ENCODE peak calls at places on chromosomes 4 and X, in five cellular contexts. One of them, this sample, is unnamed.

GRCh38 chr4:81173213-81173612 is 41.8 kb downstream of the PRKG2 start:
- DNase-seq in bronchial epithelial cell: peak; percentile 50
- DNase-seq in MCF 10A: peak; percentile 39
- DNase-seq in hepatocyte: no peak
- DNase-seq in spleen: no peak
- DNase-seq in this sample: no peak

GRCh38 chr4:87901426-87901825 is 68.7 kb downstream of the MEPE start:
- DNase-seq in bronchial epithelial cell: no peak
- DNase-seq in MCF 10A: no peak
- DNase-seq in spleen: no peak
- DNase-seq in hepatocyte: peak; percentile 38
- DNase-seq in this sample: no peak

GRCh38 chrX:14875624-14876023 is 2.4 kb downstream of the MOSPD2 start:
- DNase-seq in MCF 10A: no peak
- DNase-seq in hepatocyte: no peak
- DNase-seq in spleen: no peak
- DNase-seq in bronchial epithelial cell: no peak
- DNase-seq in this sample: no peak

GRCh38 chr4:98658287-98659105 is at the start of gene TSPAN5:
- DNase-seq in hepatocyte: peak; percentile 93
- DNase-seq in spleen: peak; percentile 96
- DNase-seq in MCF 10A: peak; percentile 74
- DNase-seq in bronchial epithelial cell: peak; percentile 40
- DNase-seq in this sample: peak; percentile 74

GRCh38 chr4:113701156-113701555 is 60.4 kb downstream of the CAMK2D start:
- DNase-seq in spleen: no peak
- DNase-seq in bronchial epithelial cell: no peak
- DNase-seq in MCF 10A: no peak
- DNase-seq in hepatocyte: no peak
- DNase-seq in this sample: no peak

GRCh38 chr4:88659061-88659889 is 38.4 kb downstream of the NAP1L5 start:
- DNase-seq in MCF 10A: peak; percentile 79
- DNase-seq in hepatocyte: peak; percentile 79
- DNase-seq in spleen: no peak
- DNase-seq in bronchial epithelial cell: peak; percentile 78
- DNase-seq in this sample: peak; percentile 46

GRCh38 chrX:151398346-151398745 is 1.3 kb downstream of the VMA21 start:
- DNase-seq in spleen: no peak
- DNase-seq in bronchial epithelial cell: no peak
- DNase-seq in hepatocyte: no peak
- DNase-seq in MCF 10A: no peak
- DNase-seq in this sample: no peak

GRCh38 chrX:119155416-119156035 is 27.9 kb upstream of the KIAA1210 start:
- DNase-seq in bronchial epithelial cell: peak; percentile 67
- DNase-seq in spleen: no peak
- DNase-seq in MCF 10A: peak; percentile 69
- DNase-seq in hepatocyte: peak; percentile 39
- DNase-seq in this sample: no peak

GRCh38 chrX:1606476-1606875 is 8.4 kb upstream of the ASMT start:
- DNase-seq in hepatocyte: no peak
- DNase-seq in bronchial epithelial cell: no peak
- DNase-seq in spleen: no peak
- DNase-seq in MCF 10A: no peak
- DNase-seq in this sample: no peak

GRCh38 chrX:145405012-145405411 is 157.7 kb downstream of the SPANXN1 start:
- DNase-seq in hepatocyte: peak; percentile 50
- DNase-seq in bronchial epithelial cell: peak; percentile 27
- DNase-seq in MCF 10A: peak; percentile 70
- DNase-seq in spleen: no peak
- DNase-seq in this sample: peak; percentile 21

GRCh38 chr4:99679204-99679603 is 21.6 kb upstream of the C4orf54 start:
- DNase-seq in bronchial epithelial cell: peak; percentile 7
- DNase-seq in spleen: no peak
- DNase-seq in MCF 10A: peak; percentile 39
- DNase-seq in hepatocyte: peak; percentile 12
- DNase-seq in this sample: peak; percentile 12

GRCh38 chr4:112403072-112403945 is 106.1 kb downstream of the ALPK1 start:
- DNase-seq in bronchial epithelial cell: no peak
- DNase-seq in spleen: no peak
- DNase-seq in hepatocyte: peak; percentile 7
- DNase-seq in MCF 10A: no peak
- DNase-seq in this sample: no peak

GRCh38 chrX:68708503-68709290 is 61.2 kb downstream of the STARD8 start:
- DNase-seq in spleen: peak; percentile 51
- DNase-seq in hepatocyte: no peak
- DNase-seq in bronchial epithelial cell: no peak
- DNase-seq in MCF 10A: no peak
- DNase-seq in this sample: no peak

GRCh38 chrX:141989134-141989533 is 85.4 kb downstream of the MAGEC1 start:
- DNase-seq in MCF 10A: peak; percentile 1
- DNase-seq in bronchial epithelial cell: no peak
- DNase-seq in spleen: no peak
- DNase-seq in hepatocyte: no peak
- DNase-seq in this sample: no peak

GRCh38 chr4:107094332-107094731 is 58.2 kb upstream of the DKK2 start:
- DNase-seq in hepatocyte: peak; percentile 10
- DNase-seq in spleen: peak; percentile 15
- DNase-seq in bronchial epithelial cell: peak; percentile 57
- DNase-seq in MCF 10A: peak; percentile 45
- DNase-seq in this sample: no peak

GRCh38 chr4:3285558-3286334 is 7.1 kb upstream of the RGS12 start:
- DNase-seq in MCF 10A: peak; percentile 74
- DNase-seq in spleen: peak; percentile 85
- DNase-seq in hepatocyte: no peak
- DNase-seq in bronchial epithelial cell: no peak
- DNase-seq in this sample: peak; percentile 7

GRCh38 chr4:103292959-103293358 is 94.8 kb upstream of the CENPE start:
- DNase-seq in bronchial epithelial cell: peak; percentile 63
- DNase-seq in hepatocyte: no peak
- DNase-seq in spleen: no peak
- DNase-seq in MCF 10A: no peak
- DNase-seq in this sample: no peak

GRCh38 chr4:129355031-129355430 is 259.1 kb downstream of the C4orf33 start:
- DNase-seq in spleen: no peak
- DNase-seq in bronchial epithelial cell: no peak
- DNase-seq in hepatocyte: no peak
- DNase-seq in MCF 10A: no peak
- DNase-seq in this sample: no peak

GRCh38 chr4:121108557-121108956 is 36.2 kb upstream of the NDNF start:
- DNase-seq in spleen: no peak
- DNase-seq in hepatocyte: no peak
- DNase-seq in bronchial epithelial cell: no peak
- DNase-seq in MCF 10A: no peak
- DNase-seq in this sample: no peak

GRCh38 chrX:39818071-39818470 is 279.7 kb downstream of the BCOR start:
- DNase-seq in bronchial epithelial cell: no peak
- DNase-seq in spleen: peak; percentile 34
- DNase-seq in hepatocyte: peak; percentile 45
- DNase-seq in MCF 10A: no peak
- DNase-seq in this sample: no peak

GRCh38 chr4:17168571-17168970 is 270.1 kb upstream of the LDB2 start:
- DNase-seq in spleen: no peak
- DNase-seq in MCF 10A: peak; percentile 78
- DNase-seq in hepatocyte: peak; percentile 28
- DNase-seq in bronchial epithelial cell: no peak
- DNase-seq in this sample: no peak

GRCh38 chrX:75303795-75304194 is 29.9 kb downstream of the UPRT start:
- DNase-seq in bronchial epithelial cell: no peak
- DNase-seq in spleen: no peak
- DNase-seq in hepatocyte: no peak
- DNase-seq in MCF 10A: no peak
- DNase-seq in this sample: no peak

GRCh38 chr4:99591757-99592156 is 17.1 kb downstream of the MTTP start:
- DNase-seq in hepatocyte: no peak
- DNase-seq in bronchial epithelial cell: peak; percentile 82
- DNase-seq in MCF 10A: no peak
- DNase-seq in spleen: no peak
- DNase-seq in this sample: no peak

GRCh38 chr4:41644288-41644914 is 104.1 kb downstream of the PHOX2B start:
- DNase-seq in MCF 10A: no peak
- DNase-seq in bronchial epithelial cell: peak; percentile 26
- DNase-seq in spleen: no peak
- DNase-seq in hepatocyte: peak; percentile 84
- DNase-seq in this sample: peak; percentile 65

DNA sequence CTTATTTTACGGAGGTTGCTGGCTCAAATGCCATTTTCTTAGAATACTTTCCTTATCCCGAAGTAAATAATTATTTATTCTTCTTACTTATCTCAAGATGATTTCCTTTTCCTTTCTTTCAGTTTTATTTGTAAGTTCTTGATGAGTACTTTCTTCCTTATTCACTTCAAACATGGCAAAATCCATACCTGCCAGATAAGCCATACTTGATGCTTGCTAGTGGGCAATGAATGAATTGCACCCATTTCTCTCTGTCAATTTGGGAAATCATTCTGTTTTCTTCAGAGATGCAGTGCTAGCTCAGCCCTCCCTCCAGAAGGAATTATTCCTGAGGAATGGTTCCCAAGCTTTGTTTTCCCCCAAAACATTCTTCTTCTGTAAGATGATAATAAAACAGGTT is 598.3 kb downstream of the SPRY1 start:
- DNase-seq in spleen: no peak
- DNase-seq in bronchial epithelial cell: no peak
- DNase-seq in hepatocyte: no peak
- DNase-seq in MCF 10A: peak; percentile 13
- DNase-seq in this sample: no peak
- TF ChIP-seq CTCF in spleen: peak; percentile 12
- TF ChIP-seq CTCF in bronchial epithelial cell: peak; percentile 10
- TF ChIP-seq CTCF in hepatocyte: no peak
- TF ChIP-seq CTCF in MCF 10A: no peak
- TF ChIP-seq CTCF in this sample: no peak

DNA sequence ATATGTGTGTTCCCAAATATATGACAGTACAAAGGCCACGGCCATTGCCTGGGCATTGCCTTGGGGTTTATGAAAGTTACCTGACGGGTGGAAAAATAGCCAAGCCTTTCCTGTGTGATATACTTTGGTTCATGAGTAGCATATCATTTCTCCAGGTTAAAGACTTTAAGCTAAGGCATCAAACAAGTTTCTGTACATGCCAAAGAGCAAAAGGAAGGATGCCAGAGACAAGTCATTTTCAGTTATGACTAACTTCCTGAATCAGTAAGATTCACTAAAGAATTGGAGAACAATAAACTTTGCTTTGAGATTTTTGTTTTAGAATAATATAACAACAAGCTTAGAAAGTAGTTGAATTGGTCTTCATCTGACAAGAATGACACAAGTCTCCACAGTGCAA is 9.7 kb upstream of the GUF1 start:
- DNase-seq in MCF 10A: no peak
- DNase-seq in bronchial epithelial cell: peak; percentile 8
- DNase-seq in hepatocyte: no peak
- DNase-seq in spleen: no peak
- DNase-seq in this sample: no peak
- TF ChIP-seq CTCF in MCF 10A: no peak
- TF ChIP-seq CTCF in bronchial epithelial cell: no peak
- TF ChIP-seq CTCF in hepatocyte: no peak
- TF ChIP-seq CTCF in spleen: no peak
- TF ChIP-seq CTCF in this sample: no peak

GRCh38 chrX:136909119-136909705 is 28.7 kb upstream of the RBMX start:
- DNase-seq in bronchial epithelial cell: peak; percentile 49
- DNase-seq in hepatocyte: peak; percentile 85
- DNase-seq in MCF 10A: peak; percentile 82
- DNase-seq in spleen: peak; percentile 91
- DNase-seq in this sample: peak; percentile 79
- TF ChIP-seq CTCF in bronchial epithelial cell: no peak
- TF ChIP-seq CTCF in hepatocyte: no peak
- TF ChIP-seq CTCF in MCF 10A: no peak
- TF ChIP-seq CTCF in spleen: no peak
- TF ChIP-seq CTCF in this sample: no peak

GRCh38 chrX:57103489-57103888 is 17.9 kb downstream of the SPIN2B start:
- DNase-seq in hepatocyte: no peak
- DNase-seq in spleen: no peak
- DNase-seq in bronchial epithelial cell: no peak
- DNase-seq in MCF 10A: no peak
- DNase-seq in this sample: no peak

GRCh38 chrX:57104406-57104805 is 16.9 kb downstream of the SPIN2B start:
- DNase-seq in hepatocyte: no peak
- DNase-seq in bronchial epithelial cell: no peak
- DNase-seq in spleen: no peak
- DNase-seq in MCF 10A: no peak
- DNase-seq in this sample: no peak

DNA sequence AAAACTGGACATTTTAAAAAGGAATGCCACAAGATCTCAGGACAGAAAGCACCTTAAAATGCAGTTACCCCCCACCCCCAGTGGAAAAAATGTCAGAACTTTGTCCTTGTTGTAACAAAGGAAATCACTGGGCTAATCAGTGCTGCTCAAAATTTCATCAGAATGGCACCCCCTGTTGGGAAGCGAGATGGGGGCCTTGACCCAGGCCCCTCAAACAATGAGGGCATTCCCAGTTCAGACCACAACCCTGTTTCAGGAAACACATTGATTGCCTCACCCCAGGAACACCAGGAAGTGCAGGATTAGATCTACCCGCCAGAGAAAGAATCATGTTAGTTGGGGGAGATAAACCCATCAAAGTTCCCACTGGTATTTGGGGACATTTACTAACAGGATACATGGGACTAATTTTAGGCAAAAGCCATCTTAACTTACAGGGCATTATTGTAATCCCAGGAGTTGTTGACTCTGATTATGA is 16.4 kb downstream of the SPIN2B start:
- DNase-seq in MCF 10A: no peak
- DNase-seq in spleen: no peak
- DNase-seq in hepatocyte: no peak
- DNase-seq in bronchial epithelial cell: no peak
- DNase-seq in this sample: no peak
- TF ChIP-seq CTCF in MCF 10A: no peak
- TF ChIP-seq CTCF in spleen: no peak
- TF ChIP-seq CTCF in hepatocyte: no peak
- TF ChIP-seq CTCF in bronchial epithelial cell: no peak
- TF ChIP-seq CTCF in this sample: no peak

DNA sequence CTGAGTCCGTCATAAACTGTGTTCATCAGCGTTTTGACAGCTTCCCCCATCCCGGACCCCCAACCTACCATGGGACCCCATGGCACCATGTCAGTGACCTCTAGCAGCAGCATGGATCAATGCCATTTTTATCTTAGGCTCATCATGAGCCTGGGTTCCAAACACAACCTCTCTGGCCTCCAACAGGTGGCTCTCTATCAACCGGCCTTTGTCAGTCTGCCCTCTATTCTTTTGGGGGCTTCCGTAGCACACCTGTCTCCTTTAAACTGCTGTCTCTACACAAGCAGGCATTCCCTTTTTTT is 716 bp upstream of the TMEM150C start:
- DNase-seq in MCF 10A: no peak
- DNase-seq in hepatocyte: no peak
- DNase-seq in spleen: no peak
- DNase-seq in bronchial epithelial cell: no peak
- DNase-seq in this sample: no peak
- TF ChIP-seq CTCF in MCF 10A: no peak
- TF ChIP-seq CTCF in hepatocyte: no peak
- TF ChIP-seq CTCF in spleen: no peak
- TF ChIP-seq CTCF in bronchial epithelial cell: no peak
- TF ChIP-seq CTCF in this sample: no peak

DNA sequence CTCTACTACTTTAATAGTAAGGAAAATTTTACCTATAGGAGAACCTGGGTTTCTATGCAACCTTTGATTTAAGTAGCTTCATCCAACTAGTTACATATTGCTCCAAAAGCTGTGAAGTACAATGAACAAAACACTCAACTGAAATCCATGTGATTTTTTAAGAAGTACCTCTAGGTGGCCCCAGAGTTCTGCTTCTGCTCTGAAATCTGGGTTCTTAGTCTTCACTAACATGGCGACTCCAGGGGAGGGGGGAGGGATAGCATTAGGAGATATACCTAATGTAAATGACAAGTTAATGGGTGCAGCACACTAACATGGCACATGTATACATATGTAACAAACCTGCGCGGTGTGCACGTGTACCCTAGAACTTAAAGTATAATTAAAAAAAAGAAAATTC is 73.4 kb upstream of the MAGEB2 start:
- DNase-seq in hepatocyte: peak; percentile 32
- DNase-seq in bronchial epithelial cell: peak; percentile 6
- DNase-seq in MCF 10A: peak; percentile 63
- DNase-seq in spleen: no peak
- DNase-seq in this sample: peak; percentile 10
- TF ChIP-seq CTCF in hepatocyte: peak; percentile 31
- TF ChIP-seq CTCF in bronchial epithelial cell: no peak
- TF ChIP-seq CTCF in MCF 10A: peak; percentile 34
- TF ChIP-seq CTCF in spleen: no peak
- TF ChIP-seq CTCF in this sample: no peak

This sample was measured in Calu3.